ENCODE peak calls at places on chromosomes 4 and X, in nine cellular contexts. X, C, H, N, T, R, G, U and B are unnamed samples.

GRCh38 chr4:29805245-29805644 is 914.9 kb upstream of the PCDH7 start:
- DNase-seq in X (peak), C (no peak), H (no peak), N (peak), T (no peak), R (no peak), G (peak), U (no peak), B (no peak)

GRCh38 chrX:69139516-69139915 is 25.7 kb downstream of the PJA1 start:
- DNase-seq in X (no peak), C (no peak), H (no peak), N (peak), T (no peak), R (no peak), G (no peak), U (no peak), B (no peak)

GRCh38 chr4:16853653-16854052 is 44.8 kb downstream of the LDB2 start:
- DNase-seq in X (no peak), C (no peak), H (no peak), N (no peak), T (no peak), R (no peak), G (no peak), U (no peak), B (no peak)

GRCh38 chrX:39331062-39331704 is 529.9 kb downstream of the MID1IP1 start:
- DNase-seq in X (no peak), C (no peak), H (no peak), N (no peak), T (no peak), R (no peak), G (no peak), U (no peak), B (no peak)

GRCh38 chrX:13216139-13216538 is 103.7 kb downstream of the ATXN3L start:
- DNase-seq in X (no peak), C (peak), H (no peak), N (no peak), T (no peak), R (no peak), G (no peak), U (no peak), B (no peak)

GRCh38 chrX:9566150-9566621 is 101.3 kb downstream of the TBL1X start:
- DNase-seq in X (peak), C (peak), H (no peak), N (no peak), T (no peak), R (no peak), G (peak), U (peak), B (peak)

GRCh38 chrX:17542123-17542522 is 167.1 kb downstream of the NHS start:
- DNase-seq in X (no peak), C (no peak), H (no peak), N (no peak), T (no peak), R (no peak), G (no peak), U (no peak), B (no peak)

GRCh38 chrX:70422886-70423336 is at the start of gene GDPD2:
- DNase-seq in X (peak), C (no peak), H (peak), N (peak), T (peak), R (no peak), G (no peak), U (no peak), B (no peak)

GRCh38 chr4:55069248-55069647 is 56.1 kb downstream of the KDR start:
- DNase-seq in X (no peak), C (peak), H (no peak), N (no peak), T (no peak), R (no peak), G (no peak), U (no peak), B (no peak)

DNA sequence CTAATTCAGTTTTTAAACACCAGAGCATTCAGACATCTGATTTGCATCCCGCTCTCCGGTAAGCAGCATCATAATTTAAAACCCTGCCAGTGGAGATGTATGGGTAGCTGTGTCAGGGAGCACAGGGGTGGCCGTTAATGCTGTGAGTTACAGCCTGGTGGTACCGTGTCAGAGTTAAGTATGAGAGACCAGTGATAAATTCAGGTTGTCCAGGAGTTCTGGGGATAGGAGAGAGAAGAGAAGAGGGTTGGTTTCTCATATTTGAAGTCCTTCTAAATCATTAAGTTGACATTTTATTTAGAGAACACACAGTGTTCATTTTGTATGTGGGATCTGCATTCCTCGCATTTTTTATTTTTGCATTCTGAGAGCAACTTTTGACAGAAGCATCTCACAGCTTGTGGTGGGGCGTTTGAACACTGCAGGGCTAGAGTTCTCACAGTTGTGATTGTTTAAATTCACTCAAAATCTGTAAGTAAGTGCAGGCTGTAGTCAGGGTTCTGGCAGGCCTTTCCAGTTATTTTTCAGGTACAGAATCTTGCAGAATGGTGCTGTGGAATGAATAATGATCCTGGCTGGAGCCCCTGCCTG is 157.6 kb downstream of the DCLK2 start:
- DNase-seq in X (no peak), C (no peak), H (no peak), N (no peak), T (no peak), R (no peak), G (no peak), U (no peak), B (no peak)
- H3K9ac ChIP-seq in X (no peak), C (peak), H (no peak), N (no peak), T (no peak), R (no peak), G (no peak), U (no peak), B (no peak)

DNA sequence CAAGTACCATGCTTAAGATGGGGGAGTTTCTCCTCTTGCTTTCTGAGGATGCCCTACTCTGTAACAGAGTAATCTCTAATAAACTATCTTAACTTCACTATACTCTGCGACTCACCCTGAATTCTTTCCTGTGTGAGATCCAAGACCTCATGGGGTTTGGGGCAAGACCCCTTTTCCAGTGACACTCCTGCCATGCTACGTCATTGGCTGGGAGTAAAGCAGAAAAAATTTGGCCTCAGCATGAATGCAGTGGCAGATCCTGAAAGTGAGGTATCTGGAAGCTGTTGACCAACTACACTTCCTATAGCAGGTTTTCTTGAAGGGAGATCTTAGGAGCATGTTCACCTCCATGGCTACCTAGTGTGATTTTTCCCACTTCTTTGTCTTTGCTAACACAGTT is 109.1 kb upstream of the MED14 start:
- DNase-seq in X (no peak), C (peak), H (no peak), N (no peak), T (no peak), R (no peak), G (no peak), U (no peak), B (no peak)
- H2AFZ ChIP-seq in X (no peak), C (no peak), H (no peak), N (peak), T (peak), R (no peak), G (no peak), U (no peak), B (no peak)

GRCh38 chr4:184746532-184746870 is 12.6 kb upstream of the CENPU start:
- DNase-seq in X (no peak), C (peak), H (no peak), N (no peak), T (no peak), R (no peak), G (no peak), U (no peak), B (no peak)

GRCh38 chr4:184744251-184744650 is 10.4 kb upstream of the CENPU start:
- DNase-seq in X (no peak), C (no peak), H (no peak), N (no peak), T (no peak), R (no peak), G (no peak), U (no peak), B (no peak)

GRCh38 chr4:184748251-184748652 is 14.4 kb upstream of the CENPU start:
- DNase-seq in X (no peak), C (no peak), H (no peak), N (no peak), T (no peak), R (no peak), G (no peak), U (no peak), B (no peak)

GRCh38 chr4:184747034-184747830 is 13.3 kb upstream of the CENPU start:
- DNase-seq in X (peak), C (no peak), H (peak), N (no peak), T (no peak), R (peak), G (no peak), U (peak), B (no peak)

GRCh38 chr4:184745747-184746531 is 12.0 kb upstream of the CENPU start:
- DNase-seq in X (peak), C (peak), H (peak), N (peak), T (peak), R (peak), G (peak), U (peak), B (peak)
- H3K27ac ChIP-seq in X (no peak), C (peak), H (no peak), N (no peak), T (no peak), R (no peak), G (no peak), U (peak), B (no peak)

GRCh38 chrX:989959-990510 is 222.4 kb downstream of the CRLF2 start:
- DNase-seq in X (no peak), C (no peak), H (peak), N (peak), T (no peak), R (peak), G (peak), U (peak), B (no peak)
- H3K9ac ChIP-seq in X (no peak), C (no peak), H (peak), N (no peak), T (no peak), R (peak), G (no peak), U (no peak), B (no peak)